ENCODE peak calls at places on chromosomes 7 and 10, in ten cellular contexts. L is fibroblast of the aortic adventitia, N is Caco-2, T is germinal center, Y is LoVo, O is cardiac fibroblast, S is NCI-H1105 treated with DMSO at 0.1 percent for 48 hours, P is NCI-H69, U is stomach, G is astrocyte. X is an unnamed sample.
A peak's percentile ranks its signal among the peaks of the same experiment; 100 is the strongest.

GRCh38 chr7:49010717-49011116 is 86.4 kb downstream of the CDC14C start:
- DNase-seq in L (no peak), N (no peak), T (no peak), Y (no peak), O (no peak), S (no peak), P (no peak), U (no peak), G (no peak), X (no peak)

GRCh38 chr7:130886438-130887135 is 152.6 kb upstream of the KLF14 start:
- DNase-seq in L (no peak), N (no peak), T (no peak), Y (no peak), O (no peak), S (no peak), P (no peak), U (no peak), G (no peak), X (peak; percentile 59)

GRCh38 chr10:36802523-36803153 is 322.8 kb upstream of the ANKRD30A start:
- DNase-seq in L (peak; percentile 60), N (no peak), T (no peak), Y (no peak), O (peak; percentile 35), S (no peak), P (no peak), U (no peak), G (no peak), X (no peak)

GRCh38 chr7:36506820-36507219 is 117.2 kb downstream of the ANLN start:
- DNase-seq in L (peak; percentile 39), N (no peak), T (no peak), Y (peak; percentile 52), O (no peak), S (no peak), P (no peak), U (no peak), G (peak; percentile 44), X (no peak)

GRCh38 chr10:84333864-84334451 is 5.6 kb downstream of the CCSER2 start:
- DNase-seq in L (peak; percentile 17), N (no peak), T (peak; percentile 74), Y (no peak), O (no peak), S (no peak), P (no peak), U (no peak), G (peak; percentile 27), X (peak; percentile 86)

GRCh38 chr10:80136134-80136571 is 3.6 kb downstream of the PLAC9 start:
- DNase-seq in L (peak; percentile 99), N (no peak), T (no peak), Y (no peak), O (peak; percentile 98), S (no peak), P (no peak), U (peak; percentile 43), G (peak; percentile 45), X (peak; percentile 39)

GRCh38 chr7:24992314-24992713 is 12.3 kb upstream of the OSBPL3 start:
- DNase-seq in L (no peak), N (no peak), T (no peak), Y (no peak), O (no peak), S (no peak), P (no peak), U (no peak), G (no peak), X (no peak)

GRCh38 chr10:62016477-62017140 is 115.1 kb downstream of the ARID5B start:
- DNase-seq in L (no peak), N (no peak), T (peak; percentile 40), Y (no peak), O (no peak), S (no peak), P (no peak), U (no peak), G (peak; percentile 67), X (no peak)

GRCh38 chr10:63103971-63104409 is 29.1 kb upstream of the NRBF2 start:
- DNase-seq in L (no peak), N (no peak), T (no peak), Y (no peak), O (no peak), S (no peak), P (no peak), U (no peak), G (peak; percentile 61), X (peak; percentile 79)

GRCh38 chr7:48938539-48938938 is 14.2 kb downstream of the CDC14C start:
- DNase-seq in L (peak; percentile 53), N (no peak), T (no peak), Y (no peak), O (peak; percentile 67), S (no peak), P (no peak), U (no peak), G (peak; percentile 82), X (no peak)

GRCh38 chr10:78272329-78272728 is 238.7 kb downstream of the RPS24 start:
- DNase-seq in L (no peak), N (no peak), T (no peak), Y (no peak), O (no peak), S (no peak), P (no peak), U (no peak), G (no peak), X (no peak)

GRCh38 chr10:488933-489215 is 200.6 kb downstream of the DIP2C start:
- DNase-seq in L (no peak), N (peak; percentile 15), T (no peak), Y (no peak), O (no peak), S (no peak), P (no peak), U (peak; percentile 17), G (no peak), X (no peak)

X was measured in activated effector memory CD4-positive, alpha-beta T cell treated with anti-CD3 and anti-CD28 coated beads, Interleukin-2, amount 50 U/mL, for 16 hours.